ENCODE peak calls at places on chromosome 1, in five cellular contexts. One of them, this sample, is unnamed.

GRCh38 chr1:245599413-245600174 is 444.8 kb downstream of the KIF26B start:
- DNase-seq in OCI-LY7: no peak
- DNase-seq in PC-3: no peak
- DNase-seq in activated B cell treated with CpG ODN at 0.5 μM for 24 hours: no peak
- DNase-seq in thoracic aorta: no peak
- DNase-seq in this sample: no peak

GRCh38 chr1:150548632-150549495 is at the start of gene ADAMTSL4:
- DNase-seq in thoracic aorta: no peak
- DNase-seq in activated B cell treated with CpG ODN at 0.5 μM for 24 hours: peak; percentile 57
- DNase-seq in OCI-LY7: peak; percentile 38
- DNase-seq in PC-3: peak; percentile 65
- DNase-seq in this sample: peak; percentile 89

GRCh38 chr1:181134543-181135461 is 46.3 kb downstream of the IER5 start:
- DNase-seq in activated B cell treated with CpG ODN at 0.5 μM for 24 hours: peak; percentile 63
- DNase-seq in PC-3: peak; percentile 53
- DNase-seq in OCI-LY7: peak; percentile 60
- DNase-seq in thoracic aorta: no peak
- DNase-seq in this sample: no peak

GRCh38 chr1:25698252-25698651 is 81.7 kb downstream of the MAN1C1 start:
- DNase-seq in thoracic aorta: no peak
- DNase-seq in OCI-LY7: no peak
- DNase-seq in PC-3: no peak
- DNase-seq in activated B cell treated with CpG ODN at 0.5 μM for 24 hours: no peak
- DNase-seq in this sample: no peak

GRCh38 chr1:216905781-216906180 is 182.6 kb upstream of the ESRRG start:
- DNase-seq in PC-3: peak; percentile 14
- DNase-seq in thoracic aorta: no peak
- DNase-seq in activated B cell treated with CpG ODN at 0.5 μM for 24 hours: no peak
- DNase-seq in OCI-LY7: no peak
- DNase-seq in this sample: no peak

GRCh38 chr1:158422215-158422614 is 3.8 kb downstream of the OR10K2 start:
- DNase-seq in thoracic aorta: no peak
- DNase-seq in OCI-LY7: no peak
- DNase-seq in PC-3: no peak
- DNase-seq in activated B cell treated with CpG ODN at 0.5 μM for 24 hours: no peak
- DNase-seq in this sample: no peak

GRCh38 chr1:22872971-22873664 is 99.5 kb downstream of the LACTBL1 start:
- DNase-seq in thoracic aorta: no peak
- DNase-seq in OCI-LY7: no peak
- DNase-seq in PC-3: no peak
- DNase-seq in activated B cell treated with CpG ODN at 0.5 μM for 24 hours: no peak
- DNase-seq in this sample: no peak

GRCh38 chr1:230328342-230329015 is 97.7 kb downstream of the PGBD5 start:
- DNase-seq in PC-3: peak; percentile 78
- DNase-seq in OCI-LY7: no peak
- DNase-seq in activated B cell treated with CpG ODN at 0.5 μM for 24 hours: no peak
- DNase-seq in thoracic aorta: no peak
- DNase-seq in this sample: no peak

GRCh38 chr1:88802404-88802803 is 89.0 kb downstream of the GTF2B start:
- DNase-seq in PC-3: no peak
- DNase-seq in activated B cell treated with CpG ODN at 0.5 μM for 24 hours: no peak
- DNase-seq in thoracic aorta: no peak
- DNase-seq in OCI-LY7: no peak
- DNase-seq in this sample: no peak

GRCh38 chr1:231194843-231195516 is 33.1 kb downstream of the TRIM67 start:
- DNase-seq in activated B cell treated with CpG ODN at 0.5 μM for 24 hours: no peak
- DNase-seq in OCI-LY7: no peak
- DNase-seq in PC-3: peak; percentile 19
- DNase-seq in thoracic aorta: no peak
- DNase-seq in this sample: no peak

GRCh38 chr1:158095737-158096335 is 84.9 kb upstream of the CD1D start:
- DNase-seq in activated B cell treated with CpG ODN at 0.5 μM for 24 hours: no peak
- DNase-seq in thoracic aorta: no peak
- DNase-seq in OCI-LY7: peak; percentile 44
- DNase-seq in PC-3: peak; percentile 38
- DNase-seq in this sample: no peak

GRCh38 chr1:152623203-152623844 is 421 bp upstream of the LCE3A start:
- DNase-seq in OCI-LY7: peak; percentile 3
- DNase-seq in thoracic aorta: no peak
- DNase-seq in PC-3: peak; percentile 1
- DNase-seq in activated B cell treated with CpG ODN at 0.5 μM for 24 hours: no peak
- DNase-seq in this sample: no peak

GRCh38 chr1:30315185-30315960 is 408.0 kb downstream of the MATN1 start:
- DNase-seq in PC-3: no peak
- DNase-seq in activated B cell treated with CpG ODN at 0.5 μM for 24 hours: no peak
- DNase-seq in thoracic aorta: no peak
- DNase-seq in OCI-LY7: peak; percentile 15
- DNase-seq in this sample: no peak

GRCh38 chr1:229108598-229109201 is 162.2 kb upstream of the RAB4A start:
- DNase-seq in OCI-LY7: peak; percentile 62
- DNase-seq in PC-3: peak; percentile 22
- DNase-seq in activated B cell treated with CpG ODN at 0.5 μM for 24 hours: no peak
- DNase-seq in thoracic aorta: peak; percentile 25
- DNase-seq in this sample: no peak

GRCh38 chr1:156367386-156368156 is 1.4 kb upstream of the RHBG start:
- DNase-seq in activated B cell treated with CpG ODN at 0.5 μM for 24 hours: no peak
- DNase-seq in OCI-LY7: no peak
- DNase-seq in thoracic aorta: no peak
- DNase-seq in PC-3: no peak
- DNase-seq in this sample: no peak

GRCh38 chr1:167627865-167628641 is 2.0 kb upstream of the RCSD1 start:
- DNase-seq in PC-3: peak; percentile 18
- DNase-seq in OCI-LY7: peak; percentile 96
- DNase-seq in thoracic aorta: no peak
- DNase-seq in activated B cell treated with CpG ODN at 0.5 μM for 24 hours: peak; percentile 52
- DNase-seq in this sample: no peak

GRCh38 chr1:51859737-51860136 is 18.8 kb downstream of the NRDC start:
- DNase-seq in OCI-LY7: no peak
- DNase-seq in thoracic aorta: no peak
- DNase-seq in PC-3: no peak
- DNase-seq in activated B cell treated with CpG ODN at 0.5 μM for 24 hours: no peak
- DNase-seq in this sample: no peak

GRCh38 chr1:51506537-51506936 is 12.5 kb downstream of the EPS15 start:
- DNase-seq in activated B cell treated with CpG ODN at 0.5 μM for 24 hours: no peak
- DNase-seq in OCI-LY7: peak; percentile 32
- DNase-seq in PC-3: no peak
- DNase-seq in thoracic aorta: no peak
- DNase-seq in this sample: no peak

DNA sequence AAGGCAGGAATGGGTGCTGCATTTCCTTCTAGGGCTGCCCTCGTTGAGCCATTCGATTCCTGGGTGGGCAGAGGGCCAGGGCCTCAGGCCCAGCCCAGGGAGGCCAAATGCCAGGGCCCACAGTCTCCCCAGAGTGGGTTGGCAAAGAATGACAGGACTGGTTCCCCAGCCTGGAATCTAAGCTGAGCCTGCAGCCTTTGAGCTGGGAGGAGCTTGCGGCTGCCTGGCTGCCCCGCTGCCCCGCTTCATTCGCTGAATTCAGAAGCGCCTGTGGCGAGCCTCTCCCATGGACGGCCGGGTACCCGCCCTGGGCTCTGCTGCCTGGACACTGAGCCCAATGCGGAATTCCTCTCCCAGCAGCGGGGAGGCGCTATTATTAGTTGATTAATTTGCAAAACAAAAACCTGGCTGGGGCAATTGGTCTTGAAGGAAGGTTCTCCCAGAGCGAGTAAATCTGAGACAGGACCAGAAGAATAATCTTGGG is 32.3 kb upstream of the TARDBP start:
- DNase-seq in OCI-LY7: no peak
- DNase-seq in activated B cell treated with CpG ODN at 0.5 μM for 24 hours: no peak
- DNase-seq in thoracic aorta: peak; percentile 34
- DNase-seq in PC-3: peak; percentile 76
- DNase-seq in this sample: no peak
- TF ChIP-seq CTCF in OCI-LY7: no peak
- TF ChIP-seq CTCF in activated B cell treated with CpG ODN at 0.5 μM for 24 hours: no peak
- TF ChIP-seq CTCF in thoracic aorta: peak; percentile 27
- TF ChIP-seq CTCF in PC-3: peak; percentile 65
- TF ChIP-seq CTCF in this sample: no peak

DNA sequence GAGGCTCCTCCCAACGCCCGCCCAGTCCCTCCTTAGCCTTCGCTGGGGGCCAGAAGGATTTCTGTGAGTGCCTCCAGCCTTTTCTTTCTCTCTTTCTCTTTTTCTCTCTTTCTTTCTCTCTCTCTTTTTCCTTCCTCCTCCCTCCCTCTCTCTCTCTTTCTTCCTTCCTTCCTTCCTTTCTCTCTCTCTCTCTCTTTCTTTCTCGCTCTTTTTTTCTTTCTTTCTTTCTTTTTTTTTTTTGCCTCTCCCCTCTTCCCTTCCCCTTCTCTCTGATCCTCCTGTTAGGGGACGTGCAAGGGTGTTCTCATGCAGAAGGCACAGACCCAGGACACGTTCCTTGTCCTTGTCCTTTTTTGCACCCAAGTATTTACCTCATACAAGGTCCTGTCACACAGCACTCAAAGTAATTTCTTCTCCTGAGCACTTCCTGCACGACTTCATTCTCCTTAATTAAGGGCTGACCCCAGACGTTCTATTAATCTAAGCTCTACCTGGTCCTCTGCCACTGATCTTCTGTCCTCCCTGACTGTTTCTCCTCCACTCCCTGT is 324 bp upstream of the PCNX2 start:
- DNase-seq in OCI-LY7: peak; percentile 27
- DNase-seq in activated B cell treated with CpG ODN at 0.5 μM for 24 hours: no peak
- DNase-seq in PC-3: no peak
- DNase-seq in thoracic aorta: no peak
- DNase-seq in this sample: no peak
- TF ChIP-seq CTCF in OCI-LY7: no peak
- TF ChIP-seq CTCF in activated B cell treated with CpG ODN at 0.5 μM for 24 hours: no peak
- TF ChIP-seq CTCF in PC-3: no peak
- TF ChIP-seq CTCF in thoracic aorta: no peak
- TF ChIP-seq CTCF in this sample: no peak

DNA sequence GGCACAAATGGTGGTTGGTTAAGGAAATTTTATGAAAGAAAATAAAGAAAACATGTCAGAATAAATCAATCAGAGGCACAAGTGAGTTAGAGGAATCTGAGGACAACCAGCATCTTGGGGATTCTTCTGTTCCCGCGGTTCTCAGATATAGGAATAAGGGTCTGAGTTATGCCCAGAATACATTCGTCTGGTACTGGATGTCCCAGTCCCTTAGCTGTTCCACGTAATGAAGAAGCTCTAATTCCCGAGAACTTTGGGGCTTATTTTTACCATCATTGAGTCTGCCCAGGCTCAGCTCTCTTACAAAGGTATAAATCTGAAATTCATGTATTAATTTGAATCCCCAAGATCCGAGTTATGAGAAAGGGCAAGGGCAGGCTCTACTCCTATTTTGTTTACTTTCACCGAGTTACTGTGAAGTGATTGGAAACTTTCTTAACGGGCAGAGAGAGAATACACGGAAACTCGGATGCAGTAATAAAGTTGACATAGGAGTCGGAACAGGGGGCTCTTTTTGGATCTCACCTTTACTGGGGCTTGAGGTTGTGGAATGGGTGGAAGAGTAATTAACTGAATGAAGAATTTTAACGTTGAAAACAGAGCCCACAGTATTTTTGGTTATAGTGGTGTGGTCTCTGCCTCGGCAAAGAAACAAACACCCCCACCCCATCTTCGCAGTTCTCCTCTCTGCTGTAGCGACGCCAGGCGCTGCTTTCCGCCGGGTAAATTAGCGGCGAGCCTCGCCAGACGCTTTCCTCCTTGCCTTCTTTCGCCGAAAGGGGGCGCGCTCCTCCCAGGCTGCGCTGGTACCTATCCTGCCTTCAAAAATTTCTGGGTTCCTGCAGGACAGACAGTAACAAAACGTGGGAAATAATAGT is 7.1 kb downstream of the PRRX1 start:
- DNase-seq in PC-3: no peak
- DNase-seq in OCI-LY7: no peak
- DNase-seq in thoracic aorta: no peak
- DNase-seq in activated B cell treated with CpG ODN at 0.5 μM for 24 hours: no peak
- DNase-seq in this sample: no peak
- TF ChIP-seq CTCF in PC-3: peak; percentile 33
- TF ChIP-seq CTCF in OCI-LY7: peak; percentile 24
- TF ChIP-seq CTCF in thoracic aorta: peak; percentile 59
- TF ChIP-seq CTCF in activated B cell treated with CpG ODN at 0.5 μM for 24 hours: no peak
- TF ChIP-seq CTCF in this sample: no peak

DNA sequence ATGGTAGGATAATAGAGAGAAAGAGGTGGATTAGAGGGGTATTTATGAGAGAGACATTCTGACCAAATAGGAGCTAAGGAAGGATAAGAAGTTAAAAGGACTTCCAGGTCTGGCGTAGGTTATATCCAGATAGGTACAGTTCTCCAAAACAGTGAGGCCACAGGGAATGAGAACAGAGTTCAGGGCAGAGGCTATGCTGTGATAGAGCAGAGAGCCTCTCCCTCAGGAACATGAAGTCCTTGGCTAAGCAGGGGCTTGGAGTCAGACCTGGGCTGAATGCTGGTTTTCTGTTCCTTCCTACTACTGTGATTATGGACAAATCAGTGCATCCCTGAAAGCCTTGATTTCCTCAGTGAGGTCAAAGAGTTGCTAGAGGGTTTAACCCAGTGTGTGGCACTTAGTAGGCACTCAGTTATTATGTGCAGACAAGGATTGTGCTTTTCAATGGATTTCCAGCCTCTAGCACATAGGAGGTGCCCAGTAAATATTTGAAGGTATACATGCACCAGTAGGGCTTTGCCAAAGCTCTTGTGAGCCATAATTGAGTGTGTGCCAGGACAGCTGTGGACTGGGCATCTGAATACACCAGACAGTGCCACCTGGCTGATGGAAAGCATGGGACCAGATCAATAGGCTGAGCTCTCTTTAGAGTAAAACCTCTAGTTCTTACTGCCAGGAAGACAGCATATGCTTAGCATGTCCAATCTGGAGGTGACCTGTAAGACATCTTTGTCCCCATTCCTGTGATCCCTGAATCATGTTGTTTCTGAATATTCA is 111.2 kb downstream of the PIK3R3 start:
- DNase-seq in thoracic aorta: no peak
- DNase-seq in OCI-LY7: no peak
- DNase-seq in PC-3: peak; percentile 28
- DNase-seq in activated B cell treated with CpG ODN at 0.5 μM for 24 hours: no peak
- DNase-seq in this sample: no peak
- TF ChIP-seq CTCF in thoracic aorta: no peak
- TF ChIP-seq CTCF in OCI-LY7: no peak
- TF ChIP-seq CTCF in PC-3: peak; percentile 11
- TF ChIP-seq CTCF in activated B cell treated with CpG ODN at 0.5 μM for 24 hours: no peak
- TF ChIP-seq CTCF in this sample: no peak

DNA sequence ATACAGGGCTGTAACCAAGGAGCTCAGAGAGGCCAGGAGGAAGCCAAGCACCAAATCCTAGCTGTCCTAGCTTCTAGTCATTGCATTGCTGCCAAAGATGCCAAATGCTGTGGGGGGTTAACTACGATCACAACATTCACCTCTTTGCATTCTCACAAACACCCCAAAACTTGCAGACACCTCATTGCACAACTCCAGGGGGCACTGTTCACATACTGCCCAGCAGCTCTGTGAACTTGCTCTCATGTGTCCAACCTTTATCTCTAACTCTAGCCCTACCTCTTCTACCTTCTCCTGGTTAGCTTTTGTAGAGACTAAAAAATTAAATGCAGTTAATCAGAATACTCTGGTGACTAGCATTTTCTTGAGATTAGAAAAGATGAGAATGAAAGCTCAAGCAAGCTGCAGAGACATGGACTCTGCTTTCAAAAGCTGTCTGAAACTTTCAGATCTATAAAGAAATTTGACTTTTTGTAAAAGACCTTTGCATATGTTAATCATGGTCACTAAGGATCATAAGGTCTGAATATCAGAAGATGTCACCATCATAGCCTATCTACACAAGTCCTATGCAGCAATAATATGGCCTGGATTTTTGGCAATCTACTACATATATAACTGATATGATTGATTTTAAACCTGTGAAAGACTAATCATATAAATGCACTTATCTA is 14.0 kb upstream of the KIF14 start:
- DNase-seq in thoracic aorta: no peak
- DNase-seq in PC-3: no peak
- DNase-seq in OCI-LY7: no peak
- DNase-seq in activated B cell treated with CpG ODN at 0.5 μM for 24 hours: no peak
- DNase-seq in this sample: no peak
- TF ChIP-seq CTCF in thoracic aorta: no peak
- TF ChIP-seq CTCF in PC-3: peak; percentile 60
- TF ChIP-seq CTCF in OCI-LY7: peak; percentile 52
- TF ChIP-seq CTCF in activated B cell treated with CpG ODN at 0.5 μM for 24 hours: no peak
- TF ChIP-seq CTCF in this sample: peak; percentile 14

This sample was measured in D721Med.